ENCODE peak calls at places on chromosomes 11 and 22, in seven cellular contexts. One of them, this sample, is unnamed.

GRCh38 chr22:35337932-35338331 is 38.2 kb downstream of the TOM1 start:
- DNase-seq in left ventricle myocardium inferior: no peak
- DNase-seq in lung: no peak
- DNase-seq in heart right ventricle: no peak
- DNase-seq in kidney: peak
- DNase-seq in upper lobe of right lung: no peak
- DNase-seq in fibroblast of lung: no peak
- DNase-seq in this sample: no peak

GRCh38 chr11:37999171-37999570 is 1401.1 kb upstream of the RAG2 start:
- DNase-seq in kidney: no peak
- DNase-seq in fibroblast of lung: no peak
- DNase-seq in upper lobe of right lung: no peak
- DNase-seq in heart right ventricle: no peak
- DNase-seq in lung: no peak
- DNase-seq in left ventricle myocardium inferior: no peak
- DNase-seq in this sample: no peak

GRCh38 chr22:46578824-46579561 is 41.2 kb upstream of the GRAMD4 start:
- DNase-seq in fibroblast of lung: peak
- DNase-seq in lung: no peak
- DNase-seq in kidney: peak
- DNase-seq in left ventricle myocardium inferior: peak
- DNase-seq in upper lobe of right lung: peak
- DNase-seq in heart right ventricle: peak
- DNase-seq in this sample: no peak

GRCh38 chr22:34105461-34106062 is 185.3 kb upstream of the LARGE1 start:
- DNase-seq in lung: peak
- DNase-seq in kidney: peak
- DNase-seq in heart right ventricle: peak
- DNase-seq in left ventricle myocardium inferior: peak
- DNase-seq in upper lobe of right lung: peak
- DNase-seq in fibroblast of lung: no peak
- DNase-seq in this sample: peak

GRCh38 chr11:120706257-120706656 is 194.7 kb downstream of the GRIK4 start:
- DNase-seq in heart right ventricle: no peak
- DNase-seq in upper lobe of right lung: no peak
- DNase-seq in kidney: no peak
- DNase-seq in left ventricle myocardium inferior: no peak
- DNase-seq in lung: no peak
- DNase-seq in fibroblast of lung: no peak
- DNase-seq in this sample: no peak

GRCh38 chr11:111327908-111328624 is 29.7 kb downstream of the POU2AF3 start:
- DNase-seq in heart right ventricle: peak
- DNase-seq in upper lobe of right lung: peak
- DNase-seq in lung: peak
- DNase-seq in kidney: no peak
- DNase-seq in left ventricle myocardium inferior: peak
- DNase-seq in fibroblast of lung: peak
- DNase-seq in this sample: no peak

GRCh38 chr11:70272009-70272408 is 1.5 kb downstream of the PPFIA1 start:
- DNase-seq in fibroblast of lung: no peak
- DNase-seq in left ventricle myocardium inferior: no peak
- DNase-seq in kidney: peak
- DNase-seq in heart right ventricle: no peak
- DNase-seq in lung: no peak
- DNase-seq in upper lobe of right lung: no peak
- DNase-seq in this sample: no peak

GRCh38 chr11:117840881-117841581 is 16.5 kb upstream of the FXYD2 start:
- DNase-seq in lung: no peak
- DNase-seq in fibroblast of lung: no peak
- DNase-seq in upper lobe of right lung: peak
- DNase-seq in kidney: peak
- DNase-seq in left ventricle myocardium inferior: peak
- DNase-seq in heart right ventricle: no peak
- DNase-seq in this sample: no peak

GRCh38 chr22:18057568-18058209 is 20.1 kb upstream of the PEX26 start:
- DNase-seq in upper lobe of right lung: peak
- DNase-seq in heart right ventricle: no peak
- DNase-seq in left ventricle myocardium inferior: no peak
- DNase-seq in fibroblast of lung: peak
- DNase-seq in kidney: no peak
- DNase-seq in lung: peak
- DNase-seq in this sample: peak

GRCh38 chr11:17770048-17770652 is 35.6 kb downstream of the KCNC1 start:
- DNase-seq in left ventricle myocardium inferior: no peak
- DNase-seq in fibroblast of lung: no peak
- DNase-seq in kidney: peak
- DNase-seq in upper lobe of right lung: peak
- DNase-seq in heart right ventricle: no peak
- DNase-seq in lung: peak
- DNase-seq in this sample: no peak

GRCh38 chr22:47627561-47628253 is 865.3 kb downstream of the TBC1D22A start:
- DNase-seq in left ventricle myocardium inferior: no peak
- DNase-seq in lung: peak
- DNase-seq in fibroblast of lung: no peak
- DNase-seq in heart right ventricle: no peak
- DNase-seq in kidney: no peak
- DNase-seq in upper lobe of right lung: peak
- DNase-seq in this sample: no peak

GRCh38 chr11:110337570-110338193 is 41.3 kb upstream of the RDX start:
- DNase-seq in kidney: no peak
- DNase-seq in heart right ventricle: no peak
- DNase-seq in left ventricle myocardium inferior: no peak
- DNase-seq in lung: no peak
- DNase-seq in fibroblast of lung: peak
- DNase-seq in upper lobe of right lung: no peak
- DNase-seq in this sample: peak

GRCh38 chr11:33025339-33025722 is 9.7 kb downstream of the DEPDC7 start:
- DNase-seq in kidney: no peak
- DNase-seq in lung: no peak
- DNase-seq in upper lobe of right lung: no peak
- DNase-seq in heart right ventricle: no peak
- DNase-seq in fibroblast of lung: no peak
- DNase-seq in left ventricle myocardium inferior: no peak
- DNase-seq in this sample: no peak

GRCh38 chr11:88543902-88544655 is 206.5 kb upstream of the CTSC start:
- DNase-seq in left ventricle myocardium inferior: peak
- DNase-seq in kidney: peak
- DNase-seq in heart right ventricle: peak
- DNase-seq in upper lobe of right lung: peak
- DNase-seq in fibroblast of lung: peak
- DNase-seq in lung: peak
- DNase-seq in this sample: peak

GRCh38 chr11:65308281-65308891 is 6.3 kb upstream of the CDC42EP2 start:
- DNase-seq in fibroblast of lung: no peak
- DNase-seq in heart right ventricle: peak
- DNase-seq in kidney: peak
- DNase-seq in lung: peak
- DNase-seq in left ventricle myocardium inferior: peak
- DNase-seq in upper lobe of right lung: peak
- DNase-seq in this sample: peak

GRCh38 chr11:44556735-44557409 is 8.6 kb upstream of the CD82 start:
- DNase-seq in upper lobe of right lung: no peak
- DNase-seq in heart right ventricle: peak
- DNase-seq in kidney: no peak
- DNase-seq in left ventricle myocardium inferior: peak
- DNase-seq in lung: peak
- DNase-seq in fibroblast of lung: peak
- DNase-seq in this sample: peak

GRCh38 chr11:90329043-90329442 is 106.2 kb upstream of the CHORDC1 start:
- DNase-seq in fibroblast of lung: no peak
- DNase-seq in heart right ventricle: no peak
- DNase-seq in left ventricle myocardium inferior: no peak
- DNase-seq in upper lobe of right lung: no peak
- DNase-seq in lung: no peak
- DNase-seq in kidney: no peak
- DNase-seq in this sample: no peak

GRCh38 chr11:90330632-90331031 is 107.8 kb upstream of the CHORDC1 start:
- DNase-seq in kidney: no peak
- DNase-seq in upper lobe of right lung: no peak
- DNase-seq in heart right ventricle: no peak
- DNase-seq in fibroblast of lung: no peak
- DNase-seq in lung: no peak
- DNase-seq in left ventricle myocardium inferior: no peak
- DNase-seq in this sample: no peak

GRCh38 chr11:90321018-90321417 is 98.2 kb upstream of the CHORDC1 start:
- DNase-seq in left ventricle myocardium inferior: no peak
- DNase-seq in kidney: no peak
- DNase-seq in fibroblast of lung: no peak
- DNase-seq in heart right ventricle: no peak
- DNase-seq in lung: no peak
- DNase-seq in upper lobe of right lung: no peak
- DNase-seq in this sample: no peak

GRCh38 chr11:90323289-90323688 is 100.4 kb upstream of the CHORDC1 start:
- DNase-seq in upper lobe of right lung: no peak
- DNase-seq in lung: no peak
- DNase-seq in fibroblast of lung: no peak
- DNase-seq in heart right ventricle: no peak
- DNase-seq in kidney: no peak
- DNase-seq in left ventricle myocardium inferior: no peak
- DNase-seq in this sample: no peak

DNA sequence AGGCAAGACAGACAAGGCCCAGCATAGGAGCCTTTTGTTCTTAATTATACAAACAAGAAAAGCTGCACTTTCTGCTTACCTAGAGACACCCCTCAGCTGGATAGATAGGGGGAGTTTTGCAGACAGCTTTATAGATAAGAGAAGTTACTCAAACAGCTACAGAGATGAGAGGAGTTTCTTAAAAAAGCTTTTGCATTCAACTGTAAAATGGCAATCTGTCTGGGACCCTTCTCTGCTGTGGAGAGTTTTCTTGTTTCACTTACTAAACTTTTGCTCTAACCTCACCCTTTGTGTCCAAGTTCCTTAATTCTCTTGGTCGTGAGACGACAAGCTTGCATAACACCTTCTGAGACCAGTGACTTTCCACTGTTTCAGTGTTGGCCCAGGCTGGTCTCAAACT is 103.8 kb upstream of the CHORDC1 start:
- DNase-seq in fibroblast of lung: no peak
- DNase-seq in kidney: no peak
- DNase-seq in upper lobe of right lung: no peak
- DNase-seq in heart right ventricle: no peak
- DNase-seq in left ventricle myocardium inferior: no peak
- DNase-seq in lung: no peak
- DNase-seq in this sample: no peak
- TF ChIP-seq CTCF in fibroblast of lung: no peak
- TF ChIP-seq CTCF in kidney: no peak
- TF ChIP-seq CTCF in upper lobe of right lung: no peak
- TF ChIP-seq CTCF in heart right ventricle: no peak
- TF ChIP-seq CTCF in left ventricle myocardium inferior: no peak
- TF ChIP-seq CTCF in lung: no peak
- TF ChIP-seq CTCF in this sample: no peak

DNA sequence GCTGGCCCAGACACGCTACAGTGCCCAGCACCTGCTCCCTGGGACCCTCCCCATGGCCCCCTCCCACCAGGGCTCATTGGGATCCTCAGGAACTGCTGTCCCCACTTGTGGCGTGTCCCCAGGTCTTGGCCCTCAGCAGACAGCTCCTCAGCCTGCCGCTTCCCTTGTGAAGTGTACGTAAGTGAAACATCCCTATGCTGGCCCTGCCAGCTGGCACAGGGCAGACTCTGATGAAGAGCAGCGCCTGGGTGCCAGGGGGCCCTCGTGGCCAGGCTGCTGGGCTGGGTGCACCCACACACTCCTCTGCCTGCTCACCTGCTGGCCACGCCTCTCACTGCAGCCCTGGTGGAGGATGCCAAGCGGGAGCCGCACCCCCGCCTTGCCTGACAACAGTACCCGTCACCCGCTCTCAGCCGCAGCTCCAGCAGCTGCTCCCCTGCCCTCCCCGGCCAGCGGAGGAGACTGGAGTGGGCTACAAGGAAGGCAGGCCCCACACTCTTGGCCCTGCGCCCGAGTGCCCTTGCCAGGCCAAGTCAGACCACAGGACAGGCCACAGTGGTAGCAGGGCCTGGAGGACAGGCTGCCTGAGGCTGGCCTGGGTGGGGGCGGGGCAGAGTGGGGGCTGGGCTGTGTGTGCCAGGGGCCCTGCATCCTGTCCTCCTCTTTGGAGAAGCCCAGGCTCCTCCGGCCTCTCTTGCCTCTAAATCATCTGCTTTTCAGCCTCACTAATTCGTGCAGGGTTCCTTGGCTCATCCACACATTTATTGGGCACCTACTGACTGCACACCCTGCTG is 39.5 kb downstream of the IGF2 start:
- DNase-seq in lung: peak
- DNase-seq in kidney: peak
- DNase-seq in upper lobe of right lung: peak
- DNase-seq in heart right ventricle: no peak
- DNase-seq in fibroblast of lung: no peak
- DNase-seq in left ventricle myocardium inferior: no peak
- DNase-seq in this sample: no peak
- TF ChIP-seq CTCF in lung: no peak
- TF ChIP-seq CTCF in kidney: no peak
- TF ChIP-seq CTCF in upper lobe of right lung: no peak
- TF ChIP-seq CTCF in heart right ventricle: no peak
- TF ChIP-seq CTCF in fibroblast of lung: no peak
- TF ChIP-seq CTCF in left ventricle myocardium inferior: peak
- TF ChIP-seq CTCF in this sample: no peak

GRCh38 chr11:91641153-91641552 is 583.5 kb upstream of the FAT3 start:
- DNase-seq in left ventricle myocardium inferior: no peak
- DNase-seq in upper lobe of right lung: no peak
- DNase-seq in heart right ventricle: no peak
- DNase-seq in lung: no peak
- DNase-seq in fibroblast of lung: no peak
- DNase-seq in kidney: no peak
- DNase-seq in this sample: no peak

DNA sequence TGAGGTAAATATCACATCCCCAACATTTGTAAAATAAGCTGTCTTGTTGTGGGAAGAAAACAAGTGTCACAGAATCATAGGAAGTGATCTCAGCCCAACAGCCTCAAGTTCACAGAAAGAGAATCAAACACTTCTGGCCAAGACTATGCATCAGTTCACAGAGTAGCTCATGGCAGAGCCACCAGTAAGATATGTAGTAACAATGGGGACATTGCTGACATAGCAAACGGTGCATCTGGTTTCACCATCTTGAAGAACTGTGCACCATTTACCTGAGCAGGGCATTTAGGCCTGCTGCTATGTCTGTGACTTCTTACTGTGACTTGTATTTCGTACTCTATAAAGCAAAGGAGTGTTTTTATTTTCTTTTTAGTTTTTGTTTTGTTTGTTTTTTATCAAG is 585.3 kb upstream of the FAT3 start:
- DNase-seq in kidney: no peak
- DNase-seq in fibroblast of lung: no peak
- DNase-seq in heart right ventricle: no peak
- DNase-seq in left ventricle myocardium inferior: no peak
- DNase-seq in lung: no peak
- DNase-seq in upper lobe of right lung: no peak
- DNase-seq in this sample: no peak
- TF ChIP-seq CTCF in kidney: no peak
- TF ChIP-seq CTCF in fibroblast of lung: no peak
- TF ChIP-seq CTCF in heart right ventricle: no peak
- TF ChIP-seq CTCF in left ventricle myocardium inferior: no peak
- TF ChIP-seq CTCF in lung: no peak
- TF ChIP-seq CTCF in upper lobe of right lung: no peak
- TF ChIP-seq CTCF in this sample: no peak

GRCh38 chr11:94997437-94997836 is 23.9 kb downstream of the KDM4D start:
- DNase-seq in left ventricle myocardium inferior: no peak
- DNase-seq in kidney: no peak
- DNase-seq in lung: no peak
- DNase-seq in fibroblast of lung: no peak
- DNase-seq in upper lobe of right lung: no peak
- DNase-seq in heart right ventricle: no peak
- DNase-seq in this sample: no peak
- TF ChIP-seq CTCF in left ventricle myocardium inferior: no peak
- TF ChIP-seq CTCF in kidney: no peak
- TF ChIP-seq CTCF in lung: no peak
- TF ChIP-seq CTCF in fibroblast of lung: no peak
- TF ChIP-seq CTCF in upper lobe of right lung: no peak
- TF ChIP-seq CTCF in heart right ventricle: no peak
- TF ChIP-seq CTCF in this sample: peak